ENCODE peak calls at places on chromosomes 12 and 14, in six cellular contexts. D is GM18507, I is NCI-H748 treated with DMSO at 0.1 percent for 48 hours, O is AG08395, B is uterus, X is HEK293T. M is an unnamed sample.

GRCh38 chr14:58662759-58663158 is 25.0 kb downstream of the DACT1 start:
- DNase-seq in D (no peak), I (no peak), O (no peak), B (no peak), X (no peak), M (no peak)

GRCh38 chr14:96077983-96078686 is 39.0 kb downstream of the C14orf132 start:
- DNase-seq in D (no peak), I (no peak), O (no peak), B (no peak), X (no peak), M (no peak)

GRCh38 chr12:112798019-112798760 is 6.6 kb downstream of the RPH3A start:
- DNase-seq in D (no peak), I (no peak), O (no peak), B (no peak), X (no peak), M (no peak)

GRCh38 chr14:77822741-77823140 is 22.8 kb downstream of the ADCK1 start:
- DNase-seq in D (no peak), I (no peak), O (no peak), B (no peak), X (no peak), M (no peak)

GRCh38 chr14:76957224-76957881 is 71.2 kb downstream of the IRF2BPL start:
- DNase-seq in D (no peak), I (no peak), O (no peak), B (no peak), X (no peak), M (no peak)

GRCh38 chr14:101004954-101005353 is 101.4 kb upstream of the RTL1 start:
- DNase-seq in D (no peak), I (no peak), O (no peak), B (no peak), X (no peak), M (no peak)

GRCh38 chr12:124927325-124928094 is 13.1 kb upstream of the UBC start:
- DNase-seq in D (no peak), I (no peak), O (peak), B (peak), X (peak), M (no peak)

GRCh38 chr12:120257041-120257821 is 8.3 kb downstream of the PXN start:
- DNase-seq in D (no peak), I (no peak), O (peak), B (peak), X (no peak), M (no peak)

GRCh38 chr12:57766464-57767311 is at the start of gene CYP27B1:
- DNase-seq in D (no peak), I (no peak), O (no peak), B (no peak), X (no peak), M (no peak)

GRCh38 chr12:66934289-66934688 is 255.4 kb upstream of the GRIP1 start:
- DNase-seq in D (no peak), I (no peak), O (no peak), B (no peak), X (no peak), M (no peak)

GRCh38 chr14:24928501-24928900 is 121.4 kb downstream of the STXBP6 start:
- DNase-seq in D (no peak), I (no peak), O (no peak), B (no peak), X (no peak), M (no peak)

GRCh38 chr12:15838986-15839385 is 43.2 kb upstream of the STRAP start:
- DNase-seq in D (no peak), I (no peak), O (no peak), B (no peak), X (no peak), M (no peak)